ENCODE peak calls at places on chromosome 16, in seven cellular contexts. F is HuH-7.5, N is mucosa of gallbladder, L is stromal cell of bone marrow, K is right cardiac atrium, E is T-cell, U is H7. O is an unnamed sample.

GRCh38 chr16:2233872-2234812 is 2.1 kb upstream of the DNASE1L2 start:
- DNase-seq in F (no peak), N (no peak), L (no peak), K (no peak), E (no peak), U (peak; percentile 51), O (no peak)

GRCh38 chr16:30567991-30568638 is 3.4 kb downstream of the ZNF688 start:
- DNase-seq in F (no peak), N (no peak), L (peak; percentile 72), K (no peak), E (peak; percentile 46), U (no peak), O (no peak)

GRCh38 chr16:69180011-69180338 is 7.0 kb upstream of the SNTB2 start:
- DNase-seq in F (no peak), N (no peak), L (no peak), K (no peak), E (no peak), U (no peak), O (no peak)

GRCh38 chr16:69123894-69124293 is 8.5 kb downstream of the CHTF8 start:
- DNase-seq in F (no peak), N (peak; percentile 54), L (peak; percentile 56), K (no peak), E (peak; percentile 68), U (peak; percentile 68), O (no peak)

GRCh38 chr16:57134982-57135381 is 42.6 kb downstream of the CPNE2 start:
- DNase-seq in F (no peak), N (no peak), L (no peak), K (no peak), E (peak; percentile 28), U (no peak), O (no peak)

GRCh38 chr16:8931864-8932263 is 31.8 kb downstream of the USP7 start:
- DNase-seq in F (no peak), N (peak; percentile 60), L (peak; percentile 33), K (peak; percentile 73), E (peak; percentile 49), U (peak; percentile 74), O (no peak)

GRCh38 chr16:74867281-74867849 is 92.7 kb upstream of the FA2H start:
- DNase-seq in F (no peak), N (no peak), L (no peak), K (no peak), E (no peak), U (no peak), O (no peak)

GRCh38 chr16:57165923-57166322 is 19.9 kb downstream of the PSME3IP1 start:
- DNase-seq in F (no peak), N (no peak), L (no peak), K (no peak), E (no peak), U (no peak), O (no peak)

GRCh38 chr16:88298882-88299745 is 83.6 kb upstream of the ZNF469 start:
- DNase-seq in F (no peak), N (no peak), L (no peak), K (peak; percentile 20), E (no peak), U (no peak), O (peak; percentile 44)

O was measured in Right ventricle myocardium inferior.